ENCODE peak calls at places on chromosomes 2 and 18, in seven cellular contexts. U, P, C, W, V, J and I are unnamed samples.

GRCh38 chr2:190462611-190463010 is 54.5 kb downstream of the MFSD6 start:
- DNase-seq in U (no peak), P (no peak), C (no peak), W (no peak), V (no peak), J (no peak), I (no peak)

GRCh38 chr2:199228887-199229819 is 228.6 kb downstream of the SATB2 start:
- DNase-seq in U (peak; percentile 92), P (peak; percentile 54), C (no peak), W (no peak), V (peak; percentile 97), J (peak; percentile 99), I (no peak)

GRCh38 chr2:115169814-115170213 is 727.4 kb downstream of the DPP10 start:
- DNase-seq in U (no peak), P (no peak), C (no peak), W (no peak), V (no peak), J (no peak), I (no peak)

GRCh38 chr2:135694711-135695110 is 46.9 kb upstream of the UBXN4 start:
- DNase-seq in U (no peak), P (no peak), C (no peak), W (no peak), V (peak; percentile 37), J (peak; percentile 1), I (peak; percentile 18)

GRCh38 chr2:10079192-10079930 is 850 bp downstream of the CYS1 start:
- DNase-seq in U (peak; percentile 55), P (no peak), C (no peak), W (no peak), V (peak; percentile 72), J (peak; percentile 33), I (peak; percentile 66)

GRCh38 chr18:8654482-8655451 is 45.5 kb downstream of the RAB12 start:
- DNase-seq in U (no peak), P (no peak), C (no peak), W (no peak), V (peak; percentile 46), J (no peak), I (no peak)

GRCh38 chr2:159094173-159094737 is 125.8 kb downstream of the TANC1 start:
- DNase-seq in U (no peak), P (no peak), C (peak; percentile 49), W (peak; percentile 27), V (peak; percentile 73), J (no peak), I (peak; percentile 95)

GRCh38 chr2:191272064-191272463 is 26.9 kb downstream of the MYO1B start:
- DNase-seq in U (no peak), P (no peak), C (no peak), W (no peak), V (no peak), J (no peak), I (no peak)

GRCh38 chr18:45626330-45627203 is 11.3 kb downstream of the SLC14A2 start:
- DNase-seq in U (peak; percentile 46), P (no peak), C (no peak), W (no peak), V (peak; percentile 19), J (peak; percentile 71), I (no peak)

GRCh38 chr2:111918383-111918806 is 20.0 kb downstream of the MERTK start:
- DNase-seq in U (peak; percentile 68), P (no peak), C (no peak), W (no peak), V (peak; percentile 82), J (no peak), I (peak; percentile 15)

GRCh38 chr2:109321570-109321969 is 192.6 kb downstream of the SH3RF3 start:
- DNase-seq in U (no peak), P (no peak), C (no peak), W (no peak), V (peak; percentile 64), J (no peak), I (no peak)

GRCh38 chr2:182868423-182868822 is 2.0 kb upstream of the FRZB start:
- DNase-seq in U (no peak), P (no peak), C (no peak), W (no peak), V (no peak), J (no peak), I (no peak)

GRCh38 chr2:136327162-136327852 is 209.4 kb upstream of the CXCR4 start:
- DNase-seq in U (no peak), P (no peak), C (no peak), W (no peak), V (peak; percentile 2), J (no peak), I (no peak)

GRCh38 chr2:149579972-149580882 is 7.3 kb downstream of the MMADHC start:
- DNase-seq in U (no peak), P (no peak), C (no peak), W (no peak), V (peak; percentile 57), J (no peak), I (no peak)

GRCh38 chr2:69241664-69242063 is 145.4 kb downstream of the GFPT1 start:
- DNase-seq in U (no peak), P (no peak), C (no peak), W (no peak), V (no peak), J (no peak), I (no peak)

GRCh38 chr2:219537657-219538487 is 5.7 kb downstream of the CHPF start:
- DNase-seq in U (no peak), P (no peak), C (no peak), W (no peak), V (no peak), J (peak; percentile 44), I (no peak)

GRCh38 chr18:80196528-80197320 is 50.6 kb downstream of the PARD6G start:
- DNase-seq in U (no peak), P (no peak), C (peak; percentile 25), W (no peak), V (peak; percentile 22), J (peak; percentile 76), I (no peak)

DNA sequence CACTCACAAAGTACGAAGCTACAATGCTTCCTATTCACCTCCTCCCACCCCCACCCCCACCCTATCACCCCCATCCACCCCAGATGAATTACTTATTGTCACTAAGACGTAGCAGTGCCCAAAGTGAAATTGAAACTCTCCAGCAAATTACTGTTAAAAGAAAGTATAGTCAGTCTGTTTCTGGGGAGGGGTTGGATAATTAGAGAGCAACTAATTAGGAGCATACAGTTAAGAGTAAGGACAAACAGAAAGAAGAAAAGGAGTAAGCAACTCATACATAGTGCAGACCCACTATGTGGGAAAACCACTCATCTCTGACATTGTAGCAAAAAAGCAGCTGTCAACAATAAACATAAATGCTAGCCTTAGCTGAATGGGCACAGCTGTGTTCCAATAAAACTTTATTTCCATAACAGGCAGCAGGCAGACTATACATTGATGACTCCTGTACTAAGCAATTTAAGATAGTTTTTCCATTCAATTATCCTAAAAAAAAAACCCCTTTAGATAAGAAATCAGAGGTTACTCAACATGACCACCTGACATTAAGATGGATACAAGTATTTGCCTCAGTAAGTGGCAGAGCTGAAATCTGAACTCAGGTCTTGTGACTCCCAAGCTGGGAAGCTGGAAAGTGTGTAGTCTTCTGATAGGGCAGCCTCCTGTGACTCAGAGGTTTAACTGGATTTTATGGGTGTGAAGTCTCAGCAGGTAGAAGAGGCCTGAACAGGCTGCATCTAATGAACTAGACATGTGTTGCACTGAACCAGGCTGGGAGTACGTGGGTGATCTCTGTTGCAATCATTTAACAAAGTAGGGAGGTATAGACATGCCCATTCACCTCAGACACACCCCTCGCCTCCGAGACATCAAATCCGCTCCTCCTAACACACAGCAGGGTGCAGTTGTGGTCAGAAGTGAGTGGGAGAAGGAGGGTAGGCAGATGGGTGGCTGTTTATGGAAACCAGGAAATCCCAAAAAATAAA is 171.8 kb upstream of the KLF7 start:
- DNase-seq in U (no peak), P (no peak), C (no peak), W (no peak), V (peak; percentile 35), J (peak; percentile 100), I (no peak)
- H3K4me3 ChIP-seq in U (no peak overlapping the region), P (no peak overlapping the region), C (no peak overlapping the region), W (no peak overlapping the region), V (no peak overlapping the region), J (no peak overlapping the region), I (no peak overlapping the region)

DNA sequence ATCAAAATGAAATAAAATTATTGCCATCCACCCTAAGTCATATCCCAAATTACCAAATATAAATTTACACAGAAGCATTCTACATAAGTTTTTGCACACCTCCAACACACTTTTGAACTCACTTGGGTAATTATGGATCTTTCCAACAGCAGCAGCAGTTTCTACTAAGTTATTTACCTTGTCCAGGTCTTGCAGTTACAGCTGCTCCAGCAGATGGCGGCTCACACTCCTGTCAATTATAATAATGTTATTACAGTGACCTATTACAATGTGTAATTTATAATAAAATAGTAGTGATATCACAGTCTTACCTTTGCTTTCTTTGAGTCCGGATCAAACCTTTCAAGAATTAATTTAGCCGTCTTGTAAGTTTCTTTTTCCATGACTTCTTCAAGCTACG is 37.9 kb downstream of the LNPK start:
- DNase-seq in U (no peak), P (no peak), C (no peak), W (no peak), V (peak; percentile 3), J (no peak), I (no peak)
- TF ChIP-seq CTCF in U (no peak), P (peak; percentile 55), C (no peak), W (no peak), V (peak; percentile 3), J (peak; percentile 24), I (peak; percentile 56)

GRCh38 chr18:78123926-78124797 is 855.5 kb upstream of the SALL3 start:
- DNase-seq in U (no peak), P (no peak), C (no peak), W (no peak), V (no peak), J (no peak), I (no peak)

GRCh38 chr18:78128004-78128403 is 851.6 kb upstream of the SALL3 start:
- DNase-seq in U (no peak), P (no peak), C (no peak), W (no peak), V (no peak), J (no peak), I (no peak)

GRCh38 chr18:78125497-78125896 is 854.1 kb upstream of the SALL3 start:
- DNase-seq in U (no peak), P (no peak), C (no peak), W (no peak), V (no peak), J (no peak), I (no peak)

GRCh38 chr18:78127041-78127440 is 852.6 kb upstream of the SALL3 start:
- DNase-seq in U (no peak), P (no peak), C (no peak), W (no peak), V (no peak), J (no peak), I (no peak)

DNA sequence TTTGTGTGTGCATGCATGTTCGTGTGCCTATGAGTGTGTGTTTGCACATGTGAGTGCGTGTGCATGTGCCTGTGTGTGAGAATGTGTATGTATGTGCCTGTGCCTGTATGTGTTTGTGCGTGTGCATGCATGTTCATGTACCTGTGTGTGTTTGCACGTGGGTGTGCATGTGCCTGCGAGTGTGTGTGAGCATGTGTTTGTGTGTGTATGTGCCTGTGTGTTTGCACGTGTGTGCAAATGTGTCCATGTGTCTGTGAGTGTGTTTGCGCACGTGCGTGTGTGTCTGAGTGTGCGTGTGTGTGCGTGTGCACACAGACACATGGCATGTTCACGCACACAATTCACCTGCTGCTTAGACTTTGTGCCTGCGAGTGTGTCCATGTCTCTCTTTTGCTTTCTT is 853.5 kb upstream of the SALL3 start:
- DNase-seq in U (no peak), P (no peak), C (no peak), W (no peak), V (no peak), J (no peak), I (no peak)
- H3K4me3 ChIP-seq in U (no peak overlapping the region), P (no peak overlapping the region), C (no peak overlapping the region), W (no peak overlapping the region), V (no peak overlapping the region), J (no peak overlapping the region), I (no peak overlapping the region)

GRCh38 chr2:202599105-202599504 is 35.7 kb upstream of the FAM117B start:
- DNase-seq in U (no peak), P (no peak), C (no peak), W (no peak), V (no peak), J (no peak), I (no peak)
- TF ChIP-seq CTCF in U (no peak), P (no peak), C (no peak), W (no peak), V (no peak), J (no peak), I (no peak)